ENCODE peak calls at places on chromosomes 6 and 20, in eight cellular contexts. C is WERI-Rb-1, F is ascending aorta, I is upper lobe of left lung, W is BE2C, X is thyroid gland, J is mammary epithelial cell, K is IMR-90. V is an unnamed sample. For H3K27me3, the result is how much of the 10 kb centered on the place peaks cover.

GRCh38 chr6:38776515-38776914 is 61.4 kb downstream of the DNAH8 start:
- DNase-seq in F (no peak), W (no peak), I (no peak), X (no peak), C (no peak), K (peak), J (peak), V (no peak)

GRCh38 chr6:135451617-135452190 is 45.8 kb downstream of the AHI1 start:
- DNase-seq in F (no peak), I (no peak), K (peak), J (peak), X (no peak), C (no peak), W (no peak), V (peak)

GRCh38 chr6:5786321-5787053 is 220.2 kb downstream of the NRN1 start:
- DNase-seq in F (no peak), X (no peak), W (no peak), C (no peak), J (peak), I (no peak), K (no peak), V (no peak)

GRCh38 chr6:132715204-132715603 is 1.3 kb upstream of the VNN1 start:
- DNase-seq in W (peak), C (peak), X (peak), J (peak), K (peak), I (no peak), F (no peak), V (peak)

GRCh38 chr20:49656304-49656703 is 57.4 kb downstream of the B4GALT5 start:
- DNase-seq in F (no peak), I (peak), K (peak), J (no peak), W (no peak), X (peak), C (no peak), V (no peak)

GRCh38 chr20:11981366-11981947 is 63.8 kb downstream of the BTBD3 start:
- DNase-seq in W (no peak), K (no peak), C (no peak), J (no peak), F (no peak), I (no peak), X (no peak), V (no peak)

GRCh38 chr6:117840541-117840983 is 66.5 kb upstream of the SLC35F1 start:
- DNase-seq in W (peak), I (no peak), C (peak), J (peak), F (no peak), X (no peak), K (peak), V (peak)

GRCh38 chr20:16312998-16313397 is 260.2 kb downstream of the KIF16B start:
- DNase-seq in W (no peak), I (no peak), C (no peak), K (no peak), J (no peak), F (no peak), X (no peak), V (no peak)

GRCh38 chr6:150256618-150257272 is 112.1 kb upstream of the IYD start:
- DNase-seq in F (no peak), I (no peak), C (no peak), K (peak), J (peak), X (no peak), W (no peak), V (no peak)

GRCh38 chr20:32468860-32469259 is 110.7 kb downstream of the ASXL1 start:
- DNase-seq in F (no peak), J (no peak), K (no peak), X (no peak), I (no peak), C (no peak), W (no peak), V (no peak)

GRCh38 chr6:337782-338464 is 45.6 kb downstream of the DUSP22 start:
- DNase-seq in F (no peak), W (no peak), C (no peak), J (no peak), X (no peak), I (no peak), K (peak), V (no peak)

GRCh38 chr6:84773133-84773430 is 8.7 kb upstream of the TBX18 start:
- DNase-seq in F (no peak), K (no peak), W (no peak), J (no peak), I (no peak), X (no peak), C (no peak), V (peak)

GRCh38 chr20:48702388-48703041 is 125.3 kb downstream of the PREX1 start:
- DNase-seq in F (no peak), K (no peak), C (no peak), I (no peak), X (no peak), J (no peak), W (no peak), V (peak)

GRCh38 chr6:125539892-125540291 is 209.5 kb upstream of the HEY2 start:
- DNase-seq in X (no peak), F (no peak), C (no peak), I (no peak), J (no peak), K (no peak), W (no peak), V (no peak)

GRCh38 chr6:144234399-144234798 is 50.7 kb upstream of the UTRN start:
- DNase-seq in J (no peak), X (no peak), I (no peak), W (no peak), K (no peak), F (no peak), C (no peak), V (peak)

GRCh38 chr6:42569102-42570028 is 5.5 kb downstream of the UBR2 start:
- DNase-seq in C (no peak), X (no peak), W (no peak), I (no peak), F (no peak), K (peak), J (peak), V (no peak)

GRCh38 chr6:89604662-89605061 is 33.9 kb downstream of the LYRM2 start:
- DNase-seq in I (no peak), F (no peak), C (no peak), W (no peak), K (no peak), J (no peak), X (no peak), V (peak)

GRCh38 chr6:37827603-37828265 is 8.2 kb downstream of the ZFAND3 start:
- DNase-seq in F (no peak), J (no peak), I (no peak), C (no peak), K (no peak), W (peak), X (no peak), V (no peak)

GRCh38 chr6:2155206-2155605 is 90.2 kb downstream of the GMDS start:
- DNase-seq in C (no peak), X (no peak), K (no peak), W (no peak), I (no peak), F (no peak), J (no peak), V (no peak)

GRCh38 chr20:36849333-36850065 is 26.4 kb upstream of the TLDC2 start:
- DNase-seq in X (no peak), W (no peak), I (no peak), C (no peak), F (no peak), J (no peak), K (no peak), V (no peak)

GRCh38 chr6:148907573-148907972 is 160.7 kb downstream of the UST start:
- DNase-seq in W (no peak), C (no peak), J (no peak), X (no peak), F (no peak), I (no peak), K (no peak), V (no peak)

GRCh38 chr6:148761532-148761951 is 14.7 kb downstream of the UST start:
- DNase-seq in C (no peak), F (no peak), X (peak), K (peak), J (no peak), I (peak), W (no peak), V (no peak)

GRCh38 chr6:41818271-41819054 is 31.0 kb downstream of the TOMM6 start:
- DNase-seq in W (no peak), C (peak), X (no peak), J (no peak), I (no peak), K (peak), F (no peak), V (no peak)

GRCh38 chr6:145051661-145052060 is 683.7 kb downstream of the EPM2A start:
- DNase-seq in C (no peak), X (no peak), I (no peak), K (no peak), W (no peak), J (peak), F (no peak), V (no peak)

GRCh38 chr20:52783769-52784168 is 188.4 kb upstream of the TSHZ2 start:
- DNase-seq in C (peak), J (peak), X (peak), F (no peak), I (no peak), W (peak), K (no peak), V (peak)

DNA sequence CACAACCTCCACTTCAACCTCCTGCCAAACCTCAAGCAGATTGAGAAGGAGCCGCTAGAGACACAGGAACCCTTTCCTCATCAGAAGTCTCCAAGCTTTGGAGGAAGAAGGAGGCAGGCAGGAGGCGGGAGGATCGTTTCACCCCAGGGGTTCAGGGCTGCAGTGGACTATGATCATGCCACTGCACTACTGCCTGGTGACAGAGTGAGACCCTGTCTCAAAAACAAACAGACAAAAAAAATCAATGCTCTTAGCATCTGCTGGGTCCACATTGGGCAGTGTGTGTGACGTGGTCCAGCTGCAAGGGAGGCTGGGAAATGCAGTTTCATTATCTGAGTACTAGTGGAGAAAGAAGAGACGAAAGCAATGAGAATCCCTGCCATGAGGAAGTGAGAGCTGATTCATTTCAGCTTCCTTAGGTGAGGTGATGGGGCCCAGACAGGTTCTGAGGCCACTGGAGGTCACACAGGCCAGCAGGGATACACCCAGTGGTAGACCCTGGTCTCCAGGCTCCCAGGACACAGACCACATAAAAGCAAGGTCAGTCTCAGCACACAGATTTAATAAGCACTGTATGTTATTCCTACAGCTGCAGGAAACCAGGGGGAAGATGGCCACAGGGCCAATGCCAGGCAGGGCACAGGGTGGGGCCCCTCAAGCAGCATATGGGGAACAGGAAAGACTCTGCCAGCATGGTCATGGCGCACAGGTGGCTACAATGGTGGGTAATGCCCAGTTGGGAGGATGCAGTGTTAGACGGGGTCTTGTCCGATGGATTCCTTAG is 4.3 kb downstream of the GFRA4 start:
- DNase-seq in C (no peak), K (no peak), I (peak), X (no peak), F (no peak), W (no peak), J (no peak), V (no peak)
- TF ChIP-seq CTCF in C (no peak), K (no peak), I (no peak), X (no peak), F (no peak), W (no peak), J (no peak), V (no peak)

DNA sequence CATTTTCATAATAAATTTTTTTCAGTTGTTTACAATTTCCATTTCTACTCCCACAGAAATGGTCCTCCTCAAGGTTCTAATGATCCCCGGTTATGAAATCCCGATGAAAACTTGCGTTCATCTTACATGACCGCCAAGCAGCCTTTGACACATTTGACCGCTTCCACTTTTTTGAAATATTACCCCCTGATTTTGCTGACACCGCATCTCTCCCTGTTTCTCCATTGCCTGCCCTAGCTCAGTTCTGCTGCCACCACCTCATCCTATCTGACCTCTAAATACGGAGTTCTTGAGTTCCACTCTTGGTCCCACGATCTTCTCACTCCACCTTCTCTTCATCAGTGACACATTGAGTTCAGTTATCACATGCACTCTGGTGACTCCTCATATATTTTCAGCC is 74.1 kb downstream of the SLC35B3 start:
- DNase-seq in X (no peak), W (no peak), F (no peak), C (no peak), K (no peak), I (no peak), J (no peak), V (no peak)
- H3K27me3 ChIP-seq in X (under half), W (under half), F (under half), C (under half), K (under half), I (under half), J (under half), V (under half)

GRCh38 chr20:10718671-10719070 is 44.9 kb upstream of the JAG1 start:
- DNase-seq in C (peak), X (no peak), K (no peak), I (no peak), F (no peak), J (no peak), W (no peak), V (peak)
- TF ChIP-seq CTCF in C (no peak), X (no peak), K (no peak), I (no peak), F (no peak), J (no peak), W (no peak), V (no peak)

GRCh38 chr20:58841539-58842264 is 9.0 kb downstream of the GNAS-AS1 start:
- DNase-seq in F (no peak), X (no peak), K (no peak), W (no peak), I (no peak), J (no peak), C (no peak), V (peak)

GRCh38 chr20:58838174-58838573 is 12.5 kb downstream of the GNAS-AS1 start:
- DNase-seq in X (no peak), I (no peak), K (no peak), F (no peak), C (no peak), W (no peak), J (no peak), V (no peak)

GRCh38 chr20:58839474-58839874 is 11.2 kb downstream of the GNAS-AS1 start:
- DNase-seq in F (no peak), X (peak), W (peak), K (peak), C (peak), I (no peak), J (peak), V (peak)

GRCh38 chr20:58840816-58841538 is 9.7 kb downstream of the GNAS-AS1 start:
- DNase-seq in K (no peak), J (peak), W (no peak), X (no peak), C (no peak), I (no peak), F (no peak), V (peak)

DNA sequence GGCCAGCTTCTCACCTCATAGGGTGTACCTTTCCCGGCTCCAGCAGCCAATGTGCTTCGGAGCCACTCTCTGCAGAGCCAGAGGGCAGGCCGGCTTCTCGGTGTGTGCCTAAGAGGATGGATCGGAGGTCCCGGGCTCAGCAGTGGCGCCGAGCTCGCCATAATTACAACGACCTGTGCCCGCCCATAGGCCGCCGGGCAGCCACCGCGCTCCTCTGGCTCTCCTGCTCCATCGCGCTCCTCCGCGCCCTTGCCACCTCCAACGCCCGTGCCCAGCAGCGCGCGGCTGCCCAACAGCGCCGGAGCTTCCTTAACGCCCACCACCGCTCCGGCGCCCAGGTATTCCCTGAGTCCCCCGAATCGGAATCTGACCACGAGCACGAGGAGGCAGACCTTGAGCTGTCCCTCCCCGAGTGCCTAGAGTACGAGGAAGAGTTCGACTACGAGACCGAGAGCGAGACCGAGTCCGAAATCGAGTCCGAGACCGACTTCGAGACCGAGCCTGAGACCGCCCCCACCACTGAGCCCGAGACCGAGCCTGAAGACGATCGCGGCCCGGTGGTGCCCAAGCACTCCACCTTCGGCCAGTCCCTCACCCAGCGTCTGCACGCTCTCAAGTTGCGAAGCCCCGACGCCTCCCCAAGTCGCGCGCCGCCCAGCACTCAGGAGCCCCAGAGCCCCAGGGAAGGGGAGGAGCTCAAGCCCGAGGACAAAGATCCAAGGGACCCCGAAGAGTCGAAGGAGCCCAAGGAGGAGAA is 10.5 kb downstream of the GNAS-AS1 start:
- DNase-seq in J (no peak), I (no peak), C (no peak), F (no peak), K (no peak), W (no peak), X (no peak), V (peak)
- H3K27me3 ChIP-seq in J (under half), I (under half), C (half or more), F (under half), K (half or more), W (under half), X (under half), V (under half)

GRCh38 chr20:43676368-43676767 is 9.5 kb downstream of the MYBL2 start:
- DNase-seq in I (no peak), X (no peak), C (no peak), K (no peak), W (no peak), J (no peak), F (no peak), V (no peak)

GRCh38 chr20:43680976-43681375 is 14.1 kb downstream of the MYBL2 start:
- DNase-seq in X (no peak), I (no peak), F (no peak), W (no peak), C (no peak), K (no peak), J (no peak), V (no peak)

GRCh38 chr20:43681991-43682410 is 15.1 kb downstream of the MYBL2 start:
- DNase-seq in C (no peak), K (no peak), J (no peak), X (no peak), W (no peak), I (no peak), F (no peak), V (no peak)

GRCh38 chr20:43682446-43682845 is 15.5 kb downstream of the MYBL2 start:
- DNase-seq in F (no peak), J (no peak), X (no peak), K (no peak), I (no peak), W (no peak), C (no peak), V (no peak)

GRCh38 chr20:43681468-43681942 is 14.6 kb downstream of the MYBL2 start:
- DNase-seq in W (no peak), F (no peak), J (no peak), C (peak), I (no peak), K (no peak), X (peak), V (peak)
- TF ChIP-seq CTCF in W (peak), F (no peak), J (no peak), C (peak), I (no peak), K (no peak), X (no peak), V (no peak)

GRCh38 chr6:48747040-48747439 is 636.0 kb upstream of the PTCHD4 start:
- DNase-seq in J (peak), X (no peak), C (no peak), W (no peak), K (peak), I (no peak), F (no peak), V (no peak)
- H3K27me3 ChIP-seq in J (under half), X (under half), C (under half), W (under half), K (under half), I (under half), F (under half), V (under half)

GRCh38 chr6:15638373-15638772 is 24.5 kb downstream of the DTNBP1 start:
- DNase-seq in J (no peak), I (no peak), K (no peak), C (no peak), W (no peak), X (no peak), F (no peak), V (no peak)

GRCh38 chr6:15643542-15643941 is 19.3 kb downstream of the DTNBP1 start:
- DNase-seq in C (no peak), F (no peak), X (no peak), J (no peak), I (no peak), K (no peak), W (no peak), V (no peak)

GRCh38 chr6:15644904-15645303 is 17.9 kb downstream of the DTNBP1 start:
- DNase-seq in K (no peak), X (no peak), I (no peak), F (no peak), W (no peak), C (no peak), J (no peak), V (no peak)

DNA sequence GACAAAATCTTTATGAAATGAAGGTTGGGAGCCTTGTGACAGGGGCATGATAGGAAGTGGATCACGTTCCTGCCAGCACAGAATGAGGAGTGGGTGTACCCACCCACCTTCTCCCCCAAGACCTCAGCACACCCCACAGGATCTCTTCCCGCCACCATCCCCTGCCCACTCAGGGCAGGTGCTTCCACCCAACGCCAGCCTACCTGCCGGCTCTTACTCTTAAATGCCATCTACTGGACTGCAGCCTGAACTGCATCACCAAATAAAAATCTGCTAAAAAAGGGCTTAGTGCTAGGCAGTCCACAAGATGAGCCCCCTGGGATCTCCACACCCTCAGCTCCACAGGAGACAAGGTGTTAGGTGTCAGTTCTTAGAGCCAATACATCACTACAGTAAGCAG is 20.6 kb downstream of the DTNBP1 start:
- DNase-seq in J (no peak), W (no peak), I (no peak), C (peak), K (no peak), X (no peak), F (no peak), V (peak)
- TF ChIP-seq CTCF in J (peak), W (peak), I (no peak), C (peak), K (peak), X (no peak), F (no peak), V (peak)

GRCh38 chr20:1242530-1242929 is 16.7 kb downstream of the RAD21L1 start:
- DNase-seq in K (peak), F (no peak), X (no peak), C (no peak), I (no peak), W (no peak), J (peak), V (no peak)
- H3K27me3 ChIP-seq in K (under half), F (under half), X (under half), C (under half), I (under half), W (under half), J (under half), V (under half)